ENCODE peak calls at places on chromosomes 7 and 10, in seven cellular contexts. B is GM23248, Y is PC-3, R is DND-41, P is MM.1S, S is neuronal stem cell, X is mesendoderm. N is an unnamed sample.

GRCh38 chr7:26423436-26423835 is 131.8 kb downstream of the SNX10 start:
- DNase-seq in P (no peak), X (no peak), B (no peak), S (no peak), R (no peak), Y (peak), N (no peak)

GRCh38 chr7:23787272-23787671 is 77.3 kb downstream of the STK31 start:
- DNase-seq in S (no peak), P (no peak), B (no peak), Y (no peak), X (no peak), R (no peak), N (peak)

GRCh38 chr7:29113384-29114102 is 32.8 kb downstream of the CPVL start:
- DNase-seq in B (peak), S (no peak), Y (peak), P (peak), X (peak), R (peak), N (peak)

GRCh38 chr10:129958118-129958685 is 5.9 kb downstream of the EBF3 start:
- DNase-seq in X (peak), S (peak), P (no peak), Y (no peak), R (no peak), B (no peak), N (no peak)

GRCh38 chr7:134910214-134910890 is 76.0 kb upstream of the AGBL3 start:
- DNase-seq in B (no peak), P (no peak), Y (no peak), R (no peak), X (no peak), S (no peak), N (no peak)

GRCh38 chr7:78863248-78863647 is 590.2 kb downstream of the MAGI2 start:
- DNase-seq in B (no peak), S (peak), P (no peak), X (peak), Y (no peak), R (no peak), N (no peak)

GRCh38 chr7:70477051-70478010 is 654.6 kb upstream of the GALNT17 start:
- DNase-seq in Y (no peak), S (no peak), P (no peak), X (peak), B (peak), R (no peak), N (no peak)

GRCh38 chr10:83012866-83013265 is 1126.4 kb upstream of the GHITM start:
- DNase-seq in X (peak), S (no peak), Y (no peak), B (peak), P (no peak), R (no peak), N (no peak)

GRCh38 chr7:159143780-159144755 is 599 bp downstream of the VIPR2 start:
- DNase-seq in B (peak), R (peak), P (no peak), X (peak), S (peak), Y (no peak), N (no peak)

GRCh38 chr7:82805527-82805960 is 357.1 kb downstream of the PCLO start:
- DNase-seq in S (no peak), X (peak), B (peak), Y (peak), R (no peak), P (no peak), N (no peak)

GRCh38 chr7:103598326-103598905 is 152.4 kb upstream of the SLC26A5 start:
- DNase-seq in Y (no peak), R (no peak), P (no peak), X (peak), B (no peak), S (no peak), N (no peak)

GRCh38 chr10:71077143-71077581 is 135.2 kb upstream of the UNC5B start:
- DNase-seq in P (no peak), X (peak), R (no peak), B (peak), Y (no peak), S (no peak), N (no peak)

GRCh38 chr7:5693529-5693928 is 87.9 kb downstream of the RNF216 start:
- DNase-seq in S (no peak), X (no peak), B (peak), R (no peak), P (peak), Y (peak), N (peak)

GRCh38 chr10:86659721-86660438 is 5.5 kb downstream of the OPN4 start:
- DNase-seq in P (no peak), X (no peak), B (no peak), S (no peak), Y (no peak), R (no peak), N (no peak)

GRCh38 chr7:155839461-155839860 is 27.2 kb upstream of the SHH start:
- DNase-seq in Y (no peak), R (no peak), P (no peak), S (no peak), X (no peak), B (no peak), N (no peak)

GRCh38 chr7:1442355-1443124 is 16.7 kb downstream of the MICALL2 start:
- DNase-seq in Y (no peak), B (no peak), R (no peak), P (no peak), S (no peak), X (no peak), N (no peak)

GRCh38 chr7:95933618-95934017 is 161.3 kb downstream of the DYNC1I1 start:
- DNase-seq in S (no peak), Y (no peak), P (peak), R (no peak), B (no peak), X (no peak), N (no peak)

GRCh38 chr10:68572151-68572550 is 12.0 kb downstream of the TET1 start:
- DNase-seq in B (no peak), Y (no peak), S (no peak), X (no peak), R (no peak), P (no peak), N (no peak)
- H3K4me2 ChIP-seq in B (no peak), Y (no peak), S (no peak), X (no peak), R (no peak), P (no peak), N (no peak)

GRCh38 chr7:99099499-99100077 is 44.3 kb downstream of the SMURF1 start:
- DNase-seq in Y (no peak), R (no peak), X (peak), S (no peak), B (peak), P (no peak), N (no peak)
- H3K4me2 ChIP-seq in Y (peak), R (no peak), X (no peak), S (no peak), B (peak), P (no peak), N (peak)

GRCh38 chr10:114408112-114408967 is 4.0 kb upstream of the AFAP1L2 start:
- DNase-seq in R (no peak), S (no peak), X (no peak), P (no peak), Y (no peak), B (no peak), N (no peak)
- H3K4me2 ChIP-seq in R (no peak), S (no peak), X (no peak), P (no peak), Y (no peak), B (no peak), N (no peak)

GRCh38 chr10:118986815-118987790 is 42.4 kb upstream of the NANOS1 start:
- DNase-seq in R (no peak), Y (no peak), S (no peak), P (peak), B (no peak), X (no peak), N (no peak)
- H3K4me2 ChIP-seq in R (no peak), Y (no peak), S (no peak), P (peak), B (no peak), X (no peak), N (peak)

N was measured in Karpas-422.